ENCODE peak calls at places on chromosomes 6 and 20, in ten cellular contexts. F, H, Y, L, X, A, I, E, D and S are unnamed samples.

GRCh38 chr6:18260448-18261106 is 3.8 kb downstream of the DEK start:
- DNase-seq in F (no peak), H (peak), Y (no peak), L (peak), X (peak), A (no peak), I (no peak), E (no peak), D (no peak), S (peak)

GRCh38 chr20:41072099-41072798 is 43.6 kb downstream of the TOP1 start:
- DNase-seq in F (peak), H (peak), Y (peak), L (peak), X (no peak), A (no peak), I (peak), E (peak), D (peak), S (peak)

GRCh38 chr6:80438728-80439127 is 332.3 kb downstream of the BCKDHB start:
- DNase-seq in F (no peak), H (peak), Y (no peak), L (peak), X (no peak), A (no peak), I (no peak), E (no peak), D (peak), S (peak)

GRCh38 chr20:56393133-56393472 is 658 bp downstream of the CSTF1 start:
- DNase-seq in F (no peak), H (no peak), Y (no peak), L (no peak), X (no peak), A (no peak), I (no peak), E (no peak), D (no peak), S (peak)

GRCh38 chr6:134938896-134939295 is 11.0 kb downstream of the ALDH8A1 start:
- DNase-seq in F (no peak), H (no peak), Y (no peak), L (no peak), X (no peak), A (no peak), I (no peak), E (no peak), D (no peak), S (no peak)

GRCh38 chr6:63816979-63817436 is 181.4 kb downstream of the PHF3 start:
- DNase-seq in F (no peak), H (peak), Y (no peak), L (peak), X (no peak), A (no peak), I (no peak), E (no peak), D (no peak), S (peak)

GRCh38 chr6:138101946-138102731 is 5.1 kb downstream of the PERP start:
- DNase-seq in F (no peak), H (no peak), Y (no peak), L (peak), X (no peak), A (no peak), I (no peak), E (no peak), D (no peak), S (no peak)

GRCh38 chr6:132730560-132730959 is 16.7 kb upstream of the VNN1 start:
- DNase-seq in F (no peak), H (peak), Y (no peak), L (peak), X (no peak), A (no peak), I (no peak), E (peak), D (no peak), S (peak)

GRCh38 chr20:21027569-21027968 is 78.6 kb downstream of the LINC00237 start:
- DNase-seq in F (no peak), H (peak), Y (no peak), L (no peak), X (no peak), A (no peak), I (no peak), E (no peak), D (no peak), S (peak)

GRCh38 chr20:13441388-13441787 is 197.3 kb downstream of the TASP1 start:
- DNase-seq in F (no peak), H (no peak), Y (no peak), L (no peak), X (no peak), A (no peak), I (no peak), E (no peak), D (no peak), S (no peak)

GRCh38 chr6:113762611-113763010 is 94.5 kb upstream of the MARCKS start:
- DNase-seq in F (no peak), H (no peak), Y (no peak), L (peak), X (no peak), A (no peak), I (no peak), E (no peak), D (no peak), S (no peak)

GRCh38 chr20:60352580-60352979 is 394.4 kb downstream of the CDH26 start:
- DNase-seq in F (no peak), H (no peak), Y (no peak), L (no peak), X (no peak), A (no peak), I (no peak), E (no peak), D (no peak), S (no peak)

GRCh38 chr6:43623880-43624785 is 4.9 kb downstream of the GTPBP2 start:
- DNase-seq in F (no peak), H (no peak), Y (no peak), L (no peak), X (no peak), A (no peak), I (no peak), E (no peak), D (no peak), S (no peak)

GRCh38 chr6:17013701-17014100 is 88.1 kb upstream of the STMND1 start:
- DNase-seq in F (no peak), H (peak), Y (peak), L (peak), X (no peak), A (no peak), I (no peak), E (no peak), D (peak), S (peak)

GRCh38 chr20:48155231-48155630 is 369.9 kb upstream of the SULF2 start:
- DNase-seq in F (no peak), H (no peak), Y (no peak), L (no peak), X (no peak), A (no peak), I (no peak), E (no peak), D (no peak), S (no peak)

GRCh38 chr20:46328180-46328882 is 20.0 kb upstream of the CDH22 start:
- DNase-seq in F (no peak), H (no peak), Y (no peak), L (no peak), X (no peak), A (no peak), I (no peak), E (no peak), D (no peak), S (no peak)

GRCh38 chr20:63739129-63740069 is at the start of gene SLC2A4RG:
- DNase-seq in F (peak), H (peak), Y (no peak), L (peak), X (peak), A (peak), I (peak), E (peak), D (no peak), S (peak)

GRCh38 chr6:17672064-17672718 is 34.5 kb downstream of the NUP153 start:
- DNase-seq in F (no peak), H (no peak), Y (no peak), L (no peak), X (no peak), A (no peak), I (no peak), E (no peak), D (no peak), S (no peak)

GRCh38 chr20:31555203-31555602 is 41.0 kb downstream of the HM13 start:
- DNase-seq in F (peak), H (no peak), Y (no peak), L (no peak), X (no peak), A (no peak), I (no peak), E (no peak), D (no peak), S (no peak)

GRCh38 chr6:13183446-13184088 is 144.8 kb downstream of the TBC1D7 start:
- DNase-seq in F (no peak), H (no peak), Y (no peak), L (peak), X (no peak), A (peak), I (no peak), E (no peak), D (no peak), S (no peak)

GRCh38 chr20:40493071-40493470 is 196.0 kb downstream of the MAFB start:
- DNase-seq in F (peak), H (no peak), Y (peak), L (peak), X (peak), A (no peak), I (no peak), E (peak), D (peak), S (peak)

GRCh38 chr6:16851758-16852157 is 90.5 kb upstream of the ATXN1 start:
- DNase-seq in F (no peak), H (no peak), Y (no peak), L (peak), X (no peak), A (no peak), I (no peak), E (no peak), D (no peak), S (no peak)

GRCh38 chr6:53042112-53042511 is 23.1 kb upstream of the FBXO9 start:
- DNase-seq in F (no peak), H (peak), Y (peak), L (peak), X (no peak), A (no peak), I (no peak), E (peak), D (no peak), S (peak)

GRCh38 chr6:158044525-158044888 is 62.8 kb downstream of the SYNJ2 start:
- DNase-seq in F (no peak), H (no peak), Y (no peak), L (no peak), X (no peak), A (no peak), I (no peak), E (no peak), D (no peak), S (no peak)

GRCh38 chr20:49404461-49404860 is 78.0 kb downstream of the KCNB1 start:
- DNase-seq in F (peak), H (no peak), Y (no peak), L (no peak), X (no peak), A (no peak), I (no peak), E (no peak), D (no peak), S (no peak)

GRCh38 chr6:147769496-147770087 is 261.1 kb downstream of the SAMD5 start:
- DNase-seq in F (no peak), H (no peak), Y (no peak), L (no peak), X (no peak), A (no peak), I (no peak), E (no peak), D (no peak), S (no peak)

GRCh38 chr6:26312501-26313390 is 52.3 kb upstream of the BTN3A2 start:
- DNase-seq in F (peak), H (peak), Y (no peak), L (peak), X (peak), A (peak), I (peak), E (peak), D (peak), S (peak)

GRCh38 chr6:29813809-29814208 is 13.8 kb upstream of the HLA-G start:
- DNase-seq in F (no peak), H (peak), Y (no peak), L (peak), X (no peak), A (peak), I (no peak), E (no peak), D (no peak), S (peak)

GRCh38 chr6:50922579-50923525 is 104.2 kb downstream of the TFAP2B start:
- DNase-seq in F (no peak), H (no peak), Y (no peak), L (no peak), X (no peak), A (no peak), I (no peak), E (no peak), D (no peak), S (peak)

GRCh38 chr20:63943808-63944077 is 12.5 kb downstream of the UCKL1 start:
- DNase-seq in F (no peak), H (no peak), Y (no peak), L (no peak), X (no peak), A (no peak), I (no peak), E (no peak), D (no peak), S (no peak)

GRCh38 chr6:45951291-45951690 is 64.4 kb downstream of the CLIC5 start:
- DNase-seq in F (no peak), H (no peak), Y (no peak), L (no peak), X (no peak), A (no peak), I (no peak), E (no peak), D (no peak), S (no peak)

GRCh38 chr6:134199848-134200606 is 117.9 kb downstream of the SGK1 start:
- DNase-seq in F (no peak), H (no peak), Y (no peak), L (no peak), X (no peak), A (no peak), I (no peak), E (no peak), D (no peak), S (peak)

GRCh38 chr6:39910164-39910563 is 24.1 kb downstream of the MOCS1 start:
- DNase-seq in F (no peak), H (no peak), Y (no peak), L (no peak), X (no peak), A (no peak), I (no peak), E (no peak), D (no peak), S (no peak)

GRCh38 chr6:16712250-16712930 is 48.9 kb downstream of the ATXN1 start:
- DNase-seq in F (no peak), H (no peak), Y (no peak), L (no peak), X (no peak), A (no peak), I (no peak), E (no peak), D (no peak), S (no peak)

GRCh38 chr20:61297491-61297890 is 45.4 kb downstream of the CDH4 start:
- DNase-seq in F (no peak), H (no peak), Y (no peak), L (no peak), X (no peak), A (no peak), I (no peak), E (no peak), D (no peak), S (no peak)

GRCh38 chr6:30683137-30683979 is 3.1 kb downstream of the PPP1R18 start:
- DNase-seq in F (no peak), H (no peak), Y (no peak), L (no peak), X (no peak), A (no peak), I (no peak), E (no peak), D (no peak), S (no peak)

GRCh38 chr6:841569-841968 is 148.6 kb upstream of the EXOC2 start:
- DNase-seq in F (no peak), H (no peak), Y (no peak), L (no peak), X (no peak), A (no peak), I (no peak), E (no peak), D (no peak), S (no peak)
- TF ChIP-seq CTCF in F (no peak), H (no peak), Y (no peak), L (no peak), X (no peak), A (no peak), I (no peak), E (no peak), D (no peak), S (no peak)

GRCh38 chr20:35398660-35399144 is 13.1 kb downstream of the UQCC1 start:
- DNase-seq in F (no peak), H (no peak), Y (peak), L (peak), X (no peak), A (no peak), I (no peak), E (peak), D (peak), S (no peak)

GRCh38 chr20:35394271-35394670 is 17.5 kb downstream of the UQCC1 start:
- DNase-seq in F (no peak), H (no peak), Y (peak), L (no peak), X (no peak), A (no peak), I (no peak), E (no peak), D (no peak), S (no peak)

DNA sequence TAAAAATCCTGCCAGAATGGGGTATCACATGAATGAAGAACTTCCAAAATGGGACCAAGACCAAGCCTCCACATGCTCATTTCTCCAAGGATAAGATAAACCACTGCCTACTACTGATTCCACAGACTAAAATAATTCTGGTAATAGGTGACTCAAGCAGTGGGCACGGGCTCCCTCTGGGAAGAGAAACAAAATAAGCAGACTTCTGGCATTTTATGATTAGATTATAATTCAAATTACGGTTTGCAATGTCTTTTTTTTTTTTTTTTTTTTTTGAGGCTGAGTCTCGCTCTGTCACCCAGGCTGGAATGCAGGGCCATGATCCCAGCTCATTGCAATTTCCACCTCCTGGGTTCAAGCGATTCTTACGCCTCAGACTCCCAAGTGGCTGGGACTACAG is 16.0 kb downstream of the UQCC1 start:
- DNase-seq in F (no peak), H (peak), Y (peak), L (peak), X (no peak), A (no peak), I (no peak), E (peak), D (peak), S (no peak)
- TF ChIP-seq CTCF in F (no peak), H (peak), Y (peak), L (peak), X (no peak), A (peak), I (no peak), E (peak), D (peak), S (no peak)

GRCh38 chr20:35792740-35793139 is 20.9 kb downstream of the PHF20 start:
- DNase-seq in F (no peak), H (no peak), Y (no peak), L (no peak), X (no peak), A (no peak), I (no peak), E (no peak), D (no peak), S (no peak)
- TF ChIP-seq CTCF in F (no peak), H (no peak), Y (no peak), L (no peak), X (no peak), A (no peak), I (no peak), E (no peak), D (no peak), S (no peak)

GRCh38 chr6:149440735-149441662 is 40.9 kb downstream of the SUMO4 start:
- DNase-seq in F (no peak), H (no peak), Y (no peak), L (no peak), X (no peak), A (no peak), I (no peak), E (no peak), D (no peak), S (no peak)

GRCh38 chr6:149438855-149439254 is 38.8 kb downstream of the SUMO4 start:
- DNase-seq in F (no peak), H (no peak), Y (no peak), L (no peak), X (no peak), A (no peak), I (no peak), E (no peak), D (no peak), S (no peak)

GRCh38 chr6:149441740-149442139 is 41.7 kb downstream of the SUMO4 start:
- DNase-seq in F (no peak), H (no peak), Y (no peak), L (no peak), X (no peak), A (no peak), I (no peak), E (no peak), D (no peak), S (no peak)

GRCh38 chr6:149437212-149437611 is 37.1 kb downstream of the SUMO4 start:
- DNase-seq in F (no peak), H (no peak), Y (no peak), L (no peak), X (no peak), A (no peak), I (no peak), E (no peak), D (no peak), S (no peak)

GRCh38 chr6:149439626-149440025 is 39.6 kb downstream of the SUMO4 start:
- DNase-seq in F (no peak), H (no peak), Y (no peak), L (no peak), X (no peak), A (no peak), I (no peak), E (no peak), D (no peak), S (no peak)
- TF ChIP-seq CTCF in F (no peak), H (no peak), Y (no peak), L (no peak), X (no peak), A (no peak), I (no peak), E (no peak), D (no peak), S (no peak)

DNA sequence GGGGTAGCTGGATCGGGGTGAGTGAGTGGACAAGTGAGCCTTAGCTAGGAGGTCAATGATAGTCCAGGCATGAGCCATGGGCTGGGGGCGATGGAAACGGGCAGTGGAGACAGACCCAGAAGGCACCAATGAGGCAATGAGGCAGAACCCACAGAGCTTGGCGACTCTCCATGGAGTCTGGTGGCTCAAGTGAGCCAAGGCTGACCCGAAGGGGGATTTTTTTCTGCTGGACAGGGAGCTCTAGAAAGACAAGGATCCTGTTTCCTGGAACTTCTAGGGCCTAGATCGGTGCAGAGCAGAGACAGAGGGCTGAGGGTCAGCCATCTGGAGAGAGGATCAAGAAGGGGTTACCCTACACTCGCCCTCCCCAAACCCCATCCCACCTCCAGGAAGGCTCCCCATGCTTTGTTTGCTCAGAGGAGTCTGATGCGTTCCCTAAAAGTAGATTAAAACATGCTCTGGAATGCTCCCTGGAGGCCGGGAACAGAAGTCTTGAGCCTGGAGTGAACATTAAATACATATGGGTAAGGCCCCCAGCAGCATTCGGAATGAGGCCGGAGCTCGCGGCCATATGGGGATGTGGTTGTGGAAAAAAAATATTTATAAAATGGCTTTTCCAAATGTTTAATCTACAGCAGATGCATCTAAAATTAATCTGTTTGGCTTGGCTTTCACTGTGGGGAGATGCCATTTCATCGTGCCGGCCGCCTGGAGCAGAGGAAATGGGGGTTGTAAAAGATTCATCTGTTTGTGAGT is 237.8 kb upstream of the PMEPA1 start:
- DNase-seq in F (no peak), H (peak), Y (peak), L (peak), X (no peak), A (peak), I (no peak), E (peak), D (peak), S (no peak)
- TF ChIP-seq CTCF in F (no peak), H (peak), Y (peak), L (peak), X (no peak), A (peak), I (no peak), E (peak), D (peak), S (no peak)